ENCODE peak calls at places on chromosomes 4 and X, in nine cellular contexts. One of them, this sample, is unnamed.
A peak's percentile ranks its signal among the peaks of the same experiment; 100 is the strongest.

GRCh38 chr4:44256414-44256813 is 192.2 kb downstream of the KCTD8 start:
- DNase-seq in NCI-H460: no peak
- DNase-seq in GDM1: no peak
- DNase-seq in endothelial cell: no peak
- DNase-seq in stimulated activated CD4-positive, alpha-beta T cell treated with anti-CD3 and anti-CD28 coated beads, Interleukin-1b, Interleukin-23, amount 100 ng/mL, for 24 hours: no peak
- DNase-seq in A549: no peak
- DNase-seq in ELR: no peak
- DNase-seq in epithelial cell of esophagus: no peak
- DNase-seq in CD14-positive monocyte: no peak
- DNase-seq in this sample: no peak

GRCh38 chr4:93828332-93828829 is at the start of gene ATOH1:
- DNase-seq in NCI-H460: peak; percentile 1
- DNase-seq in GDM1: no peak
- DNase-seq in endothelial cell: peak; percentile 45
- DNase-seq in stimulated activated CD4-positive, alpha-beta T cell treated with anti-CD3 and anti-CD28 coated beads, Interleukin-1b, Interleukin-23, amount 100 ng/mL, for 24 hours: no peak
- DNase-seq in A549: peak; percentile 18
- DNase-seq in ELR: no peak
- DNase-seq in epithelial cell of esophagus: peak; percentile 66
- DNase-seq in CD14-positive monocyte: no peak
- DNase-seq in this sample: no peak

GRCh38 chrX:15761564-15762191 is 23.6 kb downstream of the CA5B start:
- DNase-seq in NCI-H460: peak; percentile 32
- DNase-seq in GDM1: peak; percentile 1
- DNase-seq in endothelial cell: peak; percentile 29
- DNase-seq in stimulated activated CD4-positive, alpha-beta T cell treated with anti-CD3 and anti-CD28 coated beads, Interleukin-1b, Interleukin-23, amount 100 ng/mL, for 24 hours: no peak
- DNase-seq in A549: peak; percentile 42
- DNase-seq in ELR: peak; percentile 45
- DNase-seq in epithelial cell of esophagus: peak; percentile 14
- DNase-seq in CD14-positive monocyte: no peak
- DNase-seq in this sample: peak; percentile 22

GRCh38 chr4:147707892-147708672 is 23.8 kb upstream of the ARHGAP10 start:
- DNase-seq in NCI-H460: peak; percentile 41
- DNase-seq in GDM1: no peak
- DNase-seq in endothelial cell: peak; percentile 35
- DNase-seq in stimulated activated CD4-positive, alpha-beta T cell treated with anti-CD3 and anti-CD28 coated beads, Interleukin-1b, Interleukin-23, amount 100 ng/mL, for 24 hours: peak; percentile 31
- DNase-seq in A549: no peak
- DNase-seq in ELR: peak; percentile 66
- DNase-seq in epithelial cell of esophagus: peak; percentile 64
- DNase-seq in CD14-positive monocyte: peak; percentile 56
- DNase-seq in this sample: peak; percentile 54

GRCh38 chrX:42246814-42247213 is 323.5 kb upstream of the CASK start:
- DNase-seq in NCI-H460: no peak
- DNase-seq in GDM1: no peak
- DNase-seq in endothelial cell: no peak
- DNase-seq in stimulated activated CD4-positive, alpha-beta T cell treated with anti-CD3 and anti-CD28 coated beads, Interleukin-1b, Interleukin-23, amount 100 ng/mL, for 24 hours: no peak
- DNase-seq in A549: no peak
- DNase-seq in ELR: no peak
- DNase-seq in epithelial cell of esophagus: peak; percentile 36
- DNase-seq in CD14-positive monocyte: no peak
- DNase-seq in this sample: no peak

GRCh38 chrX:15946783-15947550 is 92.4 kb upstream of the AP1S2 start:
- DNase-seq in NCI-H460: no peak
- DNase-seq in GDM1: no peak
- DNase-seq in endothelial cell: no peak
- DNase-seq in stimulated activated CD4-positive, alpha-beta T cell treated with anti-CD3 and anti-CD28 coated beads, Interleukin-1b, Interleukin-23, amount 100 ng/mL, for 24 hours: no peak
- DNase-seq in A549: no peak
- DNase-seq in ELR: peak; percentile 93
- DNase-seq in epithelial cell of esophagus: peak; percentile 88
- DNase-seq in CD14-positive monocyte: no peak
- DNase-seq in this sample: peak; percentile 84

GRCh38 chr4:173230077-173230476 is 61.5 kb downstream of the GALNT7 start:
- DNase-seq in NCI-H460: no peak
- DNase-seq in GDM1: no peak
- DNase-seq in endothelial cell: no peak
- DNase-seq in stimulated activated CD4-positive, alpha-beta T cell treated with anti-CD3 and anti-CD28 coated beads, Interleukin-1b, Interleukin-23, amount 100 ng/mL, for 24 hours: no peak
- DNase-seq in A549: no peak
- DNase-seq in ELR: no peak
- DNase-seq in epithelial cell of esophagus: no peak
- DNase-seq in CD14-positive monocyte: no peak
- DNase-seq in this sample: no peak

GRCh38 chrX:15853586-15854079 is 980 bp downstream of the AP1S2 start:
- DNase-seq in NCI-H460: no peak
- DNase-seq in GDM1: no peak
- DNase-seq in endothelial cell: no peak
- DNase-seq in stimulated activated CD4-positive, alpha-beta T cell treated with anti-CD3 and anti-CD28 coated beads, Interleukin-1b, Interleukin-23, amount 100 ng/mL, for 24 hours: no peak
- DNase-seq in A549: no peak
- DNase-seq in ELR: peak; percentile 51
- DNase-seq in epithelial cell of esophagus: no peak
- DNase-seq in CD14-positive monocyte: no peak
- DNase-seq in this sample: peak; percentile 19

GRCh38 chr4:3853388-3854035 is 87.3 kb downstream of the ADRA2C start:
- DNase-seq in NCI-H460: no peak
- DNase-seq in GDM1: no peak
- DNase-seq in endothelial cell: no peak
- DNase-seq in stimulated activated CD4-positive, alpha-beta T cell treated with anti-CD3 and anti-CD28 coated beads, Interleukin-1b, Interleukin-23, amount 100 ng/mL, for 24 hours: no peak
- DNase-seq in A549: no peak
- DNase-seq in ELR: no peak
- DNase-seq in epithelial cell of esophagus: no peak
- DNase-seq in CD14-positive monocyte: no peak
- DNase-seq in this sample: no peak

GRCh38 chrX:2767631-2768455 is 16.0 kb downstream of the XG start:
- DNase-seq in NCI-H460: no peak
- DNase-seq in GDM1: no peak
- DNase-seq in endothelial cell: no peak
- DNase-seq in stimulated activated CD4-positive, alpha-beta T cell treated with anti-CD3 and anti-CD28 coated beads, Interleukin-1b, Interleukin-23, amount 100 ng/mL, for 24 hours: no peak
- DNase-seq in A549: peak; percentile 38
- DNase-seq in ELR: peak; percentile 10
- DNase-seq in epithelial cell of esophagus: peak; percentile 39
- DNase-seq in CD14-positive monocyte: peak; percentile 86
- DNase-seq in this sample: no peak

GRCh38 chr4:5711479-5712184 is 631 bp downstream of the EVC start:
- DNase-seq in NCI-H460: no peak
- DNase-seq in GDM1: no peak
- DNase-seq in endothelial cell: peak; percentile 33
- DNase-seq in stimulated activated CD4-positive, alpha-beta T cell treated with anti-CD3 and anti-CD28 coated beads, Interleukin-1b, Interleukin-23, amount 100 ng/mL, for 24 hours: no peak
- DNase-seq in A549: peak; percentile 25
- DNase-seq in ELR: peak; percentile 69
- DNase-seq in epithelial cell of esophagus: peak; percentile 43
- DNase-seq in CD14-positive monocyte: no peak
- DNase-seq in this sample: peak; percentile 54

GRCh38 chr4:16722386-16722785 is 176.1 kb downstream of the LDB2 start:
- DNase-seq in NCI-H460: no peak
- DNase-seq in GDM1: no peak
- DNase-seq in endothelial cell: no peak
- DNase-seq in stimulated activated CD4-positive, alpha-beta T cell treated with anti-CD3 and anti-CD28 coated beads, Interleukin-1b, Interleukin-23, amount 100 ng/mL, for 24 hours: no peak
- DNase-seq in A549: no peak
- DNase-seq in ELR: peak; percentile 80
- DNase-seq in epithelial cell of esophagus: no peak
- DNase-seq in CD14-positive monocyte: no peak
- DNase-seq in this sample: no peak

This sample was measured in astrocyte of the spinal cord.